ENCODE peak calls at places on chromosomes 16 and 17, in five cellular contexts. One of them, this sample, is unnamed.

GRCh38 chr17:8598913-8599312 is 31.6 kb downstream of the MYH10 start:
- DNase-seq in amniotic stem cell: no peak
- DNase-seq in T-helper 2 cell: peak; percentile 42
- DNase-seq in neural crest cell: no peak
- DNase-seq in AG04449: no peak
- DNase-seq in this sample: no peak

GRCh38 chr17:2043785-2044184 is 2.0 kb downstream of the OVCA2 start:
- DNase-seq in amniotic stem cell: peak; percentile 48
- DNase-seq in T-helper 2 cell: no peak
- DNase-seq in neural crest cell: no peak
- DNase-seq in AG04449: no peak
- DNase-seq in this sample: no peak

GRCh38 chr16:85445779-85446222 is 167.3 kb upstream of the GSE1 start:
- DNase-seq in amniotic stem cell: no peak
- DNase-seq in T-helper 2 cell: no peak
- DNase-seq in neural crest cell: no peak
- DNase-seq in AG04449: no peak
- DNase-seq in this sample: no peak

GRCh38 chr16:21996923-21997692 is 3.8 kb downstream of the PDZD9 start:
- DNase-seq in amniotic stem cell: no peak
- DNase-seq in T-helper 2 cell: no peak
- DNase-seq in neural crest cell: no peak
- DNase-seq in AG04449: no peak
- DNase-seq in this sample: no peak

GRCh38 chr16:50310308-50311133 is 44.2 kb downstream of the ADCY7 start:
- DNase-seq in amniotic stem cell: no peak
- DNase-seq in T-helper 2 cell: no peak
- DNase-seq in neural crest cell: no peak
- DNase-seq in AG04449: no peak
- DNase-seq in this sample: no peak

GRCh38 chr17:4247981-4248388 is 15.8 kb downstream of the ANKFY1 start:
- DNase-seq in amniotic stem cell: no peak
- DNase-seq in T-helper 2 cell: no peak
- DNase-seq in neural crest cell: no peak
- DNase-seq in AG04449: no peak
- DNase-seq in this sample: no peak

GRCh38 chr16:73052441-73053030 is 4.6 kb upstream of the ZFHX3 start:
- DNase-seq in amniotic stem cell: no peak
- DNase-seq in T-helper 2 cell: no peak
- DNase-seq in neural crest cell: no peak
- DNase-seq in AG04449: no peak
- DNase-seq in this sample: no peak

GRCh38 chr16:16146380-16147315 is 76.6 kb downstream of the ABCC6 start:
- DNase-seq in amniotic stem cell: no peak
- DNase-seq in T-helper 2 cell: no peak
- DNase-seq in neural crest cell: no peak
- DNase-seq in AG04449: no peak
- DNase-seq in this sample: no peak

GRCh38 chr17:489758-490329 is 137.2 kb upstream of the RPH3AL start:
- DNase-seq in amniotic stem cell: no peak
- DNase-seq in T-helper 2 cell: peak; percentile 91
- DNase-seq in neural crest cell: peak; percentile 26
- DNase-seq in AG04449: no peak
- DNase-seq in this sample: no peak

GRCh38 chr17:45284176-45285140 is 22.6 kb upstream of the SPATA32 start:
- DNase-seq in amniotic stem cell: no peak
- DNase-seq in T-helper 2 cell: peak; percentile 54
- DNase-seq in neural crest cell: no peak
- DNase-seq in AG04449: no peak
- DNase-seq in this sample: no peak

GRCh38 chr17:45229681-45230409 is 8.2 kb downstream of the FMNL1 start:
- DNase-seq in amniotic stem cell: no peak
- DNase-seq in T-helper 2 cell: no peak
- DNase-seq in neural crest cell: no peak
- DNase-seq in AG04449: no peak
- DNase-seq in this sample: no peak

GRCh38 chr16:980595-980854 is 1.0 kb upstream of the SOX8 start:
- DNase-seq in amniotic stem cell: no peak
- DNase-seq in T-helper 2 cell: no peak
- DNase-seq in neural crest cell: no peak
- DNase-seq in AG04449: no peak
- DNase-seq in this sample: no peak

GRCh38 chr17:43528319-43528987 is 17.7 kb downstream of the ETV4 start:
- DNase-seq in amniotic stem cell: no peak
- DNase-seq in T-helper 2 cell: no peak
- DNase-seq in neural crest cell: peak; percentile 45
- DNase-seq in AG04449: no peak
- DNase-seq in this sample: no peak

GRCh38 chr17:8142887-8143580 is 9.2 kb downstream of the PER1 start:
- DNase-seq in amniotic stem cell: no peak
- DNase-seq in T-helper 2 cell: no peak
- DNase-seq in neural crest cell: no peak
- DNase-seq in AG04449: no peak
- DNase-seq in this sample: no peak

GRCh38 chr16:81004646-81005353 is 1.9 kb downstream of the CMC2 start:
- DNase-seq in amniotic stem cell: peak; percentile 40
- DNase-seq in T-helper 2 cell: peak; percentile 72
- DNase-seq in neural crest cell: no peak
- DNase-seq in AG04449: no peak
- DNase-seq in this sample: no peak

GRCh38 chr17:27628376-27628775 is 2.6 kb upstream of the LGALS9 start:
- DNase-seq in amniotic stem cell: no peak
- DNase-seq in T-helper 2 cell: peak; percentile 65
- DNase-seq in neural crest cell: no peak
- DNase-seq in AG04449: no peak
- DNase-seq in this sample: no peak

GRCh38 chr17:4003501-4004421 is 39.5 kb upstream of the ATP2A3 start:
- DNase-seq in amniotic stem cell: no peak
- DNase-seq in T-helper 2 cell: no peak
- DNase-seq in neural crest cell: no peak
- DNase-seq in AG04449: no peak
- DNase-seq in this sample: no peak

GRCh38 chr16:79997257-79997656 is 396.7 kb upstream of the MAF start:
- DNase-seq in amniotic stem cell: no peak
- DNase-seq in T-helper 2 cell: no peak
- DNase-seq in neural crest cell: peak; percentile 16
- DNase-seq in AG04449: no peak
- DNase-seq in this sample: no peak

GRCh38 chr17:27544350-27545131 is 86.4 kb upstream of the LGALS9 start:
- DNase-seq in amniotic stem cell: no peak
- DNase-seq in T-helper 2 cell: peak; percentile 82
- DNase-seq in neural crest cell: no peak
- DNase-seq in AG04449: no peak
- DNase-seq in this sample: no peak

This sample was measured in frontal cortex.